ENCODE peak calls at places on chromosomes 7 and 10, in ten cellular contexts. B, W, O, G, T, Q, I, D, V and U are unnamed samples.

GRCh38 chr7:111678986-111679385 is 116.7 kb upstream of the IMMP2L start:
- DNase-seq in W (no peak), Q (no peak), G (no peak), I (peak), T (no peak), V (no peak), D (no peak), O (no peak), B (no peak), U (no peak)

GRCh38 chr7:66150471-66150870 is 35.8 kb downstream of the CRCP start:
- DNase-seq in D (no peak), I (peak), B (no peak), G (no peak), W (peak), T (no peak), V (no peak), Q (peak), O (peak), U (no peak)

GRCh38 chr10:118873080-118873737 is 118.4 kb upstream of the CACUL1 start:
- DNase-seq in O (no peak), I (peak), V (no peak), G (no peak), Q (no peak), D (no peak), W (no peak), T (no peak), B (no peak), U (no peak)

GRCh38 chr7:1331576-1332467 is 99.2 kb downstream of the UNCX start:
- DNase-seq in T (no peak), Q (no peak), O (peak), W (no peak), B (no peak), D (no peak), I (no peak), G (no peak), V (no peak), U (no peak)

GRCh38 chr7:64494912-64495461 is 67.9 kb downstream of the ZNF680 start:
- DNase-seq in T (peak), G (no peak), Q (no peak), D (no peak), O (no peak), I (no peak), V (no peak), B (no peak), W (no peak), U (no peak)

GRCh38 chr7:1060315-1061080 is 16.2 kb downstream of the GPR146 start:
- DNase-seq in W (no peak), G (no peak), B (no peak), D (no peak), V (no peak), Q (no peak), I (no peak), O (no peak), T (peak), U (no peak)

GRCh38 chr7:92714280-92714679 is 122.1 kb downstream of the CDK6 start:
- DNase-seq in I (peak), D (no peak), W (no peak), G (no peak), V (no peak), O (no peak), T (no peak), Q (no peak), B (no peak), U (no peak)

GRCh38 chr10:67783576-67784294 is 54.3 kb downstream of the DNAJC12 start:
- DNase-seq in W (no peak), T (no peak), V (no peak), G (no peak), B (no peak), D (peak), I (no peak), Q (no peak), O (no peak), U (peak)

GRCh38 chr10:104910712-104911111 is 269.6 kb downstream of the SORCS3 start:
- DNase-seq in V (no peak), D (no peak), Q (no peak), O (no peak), B (no peak), W (no peak), T (no peak), I (no peak), G (no peak), U (no peak)

GRCh38 chr7:85851571-85852193 is 664.8 kb upstream of the SEMA3D start:
- DNase-seq in G (no peak), B (peak), I (peak), D (no peak), V (peak), W (peak), Q (no peak), T (no peak), O (no peak), U (no peak)

GRCh38 chr7:101567231-101567630 is 61.9 kb downstream of the MYL10 start:
- DNase-seq in V (no peak), B (peak), G (no peak), Q (no peak), T (peak), D (no peak), W (no peak), O (peak), I (no peak), U (no peak)

GRCh38 chr7:33392143-33392542 is 262.8 kb downstream of the BBS9 start:
- DNase-seq in B (peak), G (no peak), T (no peak), O (no peak), Q (no peak), W (peak), I (no peak), V (no peak), D (no peak), U (no peak)

GRCh38 chr7:48109848-48110663 is 21.0 kb downstream of the UPP1 start:
- DNase-seq in V (peak), Q (peak), G (peak), B (peak), O (peak), T (peak), I (no peak), W (peak), D (peak), U (peak)

GRCh38 chr7:33671521-33672262 is 233.6 kb upstream of the BMPER start:
- DNase-seq in V (no peak), O (no peak), G (no peak), D (no peak), I (no peak), T (no peak), W (no peak), Q (no peak), B (peak), U (no peak)

GRCh38 chr7:29563590-29564454 is at the start of gene PRR15:
- DNase-seq in D (peak), V (peak), O (peak), G (no peak), I (peak), Q (no peak), B (peak), W (peak), T (peak), U (no peak)